ENCODE peak calls at places on chromosomes 3 and 15, in five cellular contexts. C, Z, F, H and P are unnamed samples.

GRCh38 chr3:98921957-98922356 is 20.5 kb upstream of the DCBLD2 start:
- DNase-seq in C (peak), Z (no peak), F (no peak), H (no peak), P (no peak)

GRCh38 chr3:15520185-15520584 is 1.3 kb downstream of the COLQ start:
- DNase-seq in C (no peak), Z (no peak), F (no peak), H (no peak), P (no peak)

GRCh38 chr15:48421362-48421761 is 90.1 kb downstream of the DUT start:
- DNase-seq in C (no peak), Z (no peak), F (no peak), H (no peak), P (no peak)

GRCh38 chr3:186782542-186783069 is 771 bp upstream of the EIF4A2 start:
- DNase-seq in C (peak), Z (no peak), F (peak), H (no peak), P (peak)

GRCh38 chr3:49871536-49872157 is 1.9 kb upstream of the CAMKV start:
- DNase-seq in C (no peak), Z (no peak), F (no peak), H (no peak), P (no peak)

GRCh38 chr15:56659197-56659596 is 74.1 kb downstream of the ZNF280D start:
- DNase-seq in C (no peak), Z (no peak), F (no peak), H (no peak), P (no peak)

GRCh38 chr3:123089611-123090301 is 22.9 kb downstream of the PDIA5 start:
- DNase-seq in C (no peak), Z (no peak), F (no peak), H (peak), P (no peak)

GRCh38 chr3:74643636-74644035 is 29.2 kb upstream of the CNTN3 start:
- DNase-seq in C (no peak), Z (peak), F (no peak), H (no peak), P (no peak)

GRCh38 chr3:123409443-123410148 is 39.3 kb downstream of the ADCY5 start:
- DNase-seq in C (no peak), Z (no peak), F (no peak), H (peak), P (no peak)

GRCh38 chr3:60674870-60675269 is 576.4 kb downstream of the FHIT start:
- DNase-seq in C (no peak), Z (no peak), F (no peak), H (no peak), P (no peak)

GRCh38 chr3:36166477-36166876 is 213.8 kb upstream of the STAC start:
- DNase-seq in C (peak), Z (no peak), F (no peak), H (no peak), P (no peak)

GRCh38 chr3:127836004-127836882 is 13.9 kb upstream of the MGLL start:
- DNase-seq in C (no peak), Z (no peak), F (no peak), H (no peak), P (peak)

GRCh38 chr15:64634576-64635485 is 140.6 kb downstream of the RBPMS2 start:
- DNase-seq in C (peak), Z (peak), F (no peak), H (no peak), P (no peak)